ENCODE peak calls at places on chromosomes 7 and 10, in four cellular contexts. D, R, S and M are unnamed samples.

GRCh38 chr10:21194510-21194993 is 297.4 kb upstream of the NEBL start:
- DNase-seq in D (no peak), S (no peak), R (peak; percentile 38), M (peak; percentile 40)

GRCh38 chr7:146655928-146656797 is 539.6 kb downstream of the CNTNAP2 start:
- DNase-seq in S (no peak), D (no peak), R (no peak), M (no peak)

GRCh38 chr7:351256-351655 is 61.3 kb downstream of the FOXL3 start:
- DNase-seq in R (no peak), D (no peak), S (no peak), M (no peak)

GRCh38 chr10:21336476-21337170 is 188.9 kb downstream of the SKIDA1 start:
- DNase-seq in S (no peak), R (peak; percentile 84), D (no peak), M (no peak)

GRCh38 chr10:71004676-71005075 is 116.3 kb upstream of the PCBD1 start:
- DNase-seq in S (no peak), R (no peak), D (no peak), M (no peak)

GRCh38 chr7:105896407-105896842 is 20.0 kb upstream of the ATXN7L1 start:
- DNase-seq in R (no peak), D (no peak), S (no peak), M (no peak)

GRCh38 chr10:103241262-103242011 is 4.2 kb upstream of the RPEL1 start:
- DNase-seq in D (no peak), R (peak; percentile 86), S (no peak), M (peak; percentile 56)

GRCh38 chr10:79098596-79099015 is 29.8 kb downstream of the ZMIZ1 start:
- DNase-seq in R (no peak), S (no peak), D (no peak), M (no peak)

GRCh38 chr7:106369349-106369748 is 84.6 kb upstream of the NAMPT start:
- DNase-seq in R (no peak), D (peak; percentile 85), S (no peak), M (no peak)

GRCh38 chr10:91381562-91381923 is 28.6 kb upstream of the HECTD2 start:
- DNase-seq in R (no peak), D (no peak), S (no peak), M (peak; percentile 20)

GRCh38 chr10:86321568-86321967 is 45.0 kb downstream of the GRID1 start:
- DNase-seq in R (no peak), S (peak; percentile 38), D (no peak), M (peak; percentile 22)

GRCh38 chr10:133260895-133261725 is 15.6 kb downstream of the ADAM8 start:
- DNase-seq in S (peak; percentile 82), R (no peak), D (no peak), M (peak; percentile 46)

GRCh38 chr10:50467209-50467608 is 156.5 kb downstream of the SGMS1 start:
- DNase-seq in D (no peak), S (no peak), R (no peak), M (no peak)

GRCh38 chr7:121278120-121279021 is 50.4 kb upstream of the WNT16 start:
- DNase-seq in D (no peak), S (no peak), R (no peak), M (no peak)

GRCh38 chr10:7826971-7827370 is 8.7 kb downstream of the TAF3 start:
- DNase-seq in R (no peak), S (no peak), D (no peak), M (no peak)

GRCh38 chr10:102675151-102675886 is 31.0 kb downstream of the TRIM8 start:
- DNase-seq in D (no peak), S (peak; percentile 54), R (no peak), M (no peak)

GRCh38 chr10:106540606-106541005 is 623.9 kb downstream of the SORCS1 start:
- DNase-seq in R (no peak), S (no peak), D (no peak), M (no peak)

GRCh38 chr7:112086496-112087254 is 119.5 kb downstream of the DOCK4 start:
- DNase-seq in S (no peak), R (no peak), D (no peak), M (no peak)

GRCh38 chr10:48465860-48466521 is 138.9 kb downstream of the ARHGAP22 start:
- DNase-seq in S (no peak), R (no peak), D (no peak), M (no peak)

GRCh38 chr10:132479603-132480221 is 57.9 kb upstream of the INPP5A start:
- DNase-seq in D (no peak), R (no peak), S (peak; percentile 64), M (no peak)

GRCh38 chr10:80718024-80718423 is 180.3 kb downstream of the SH2D4B start:
- DNase-seq in S (no peak), D (no peak), R (no peak), M (no peak)

GRCh38 chr7:72441791-72442190 is 29.7 kb upstream of the CALN1 start:
- DNase-seq in D (no peak), S (no peak), R (no peak), M (no peak)

GRCh38 chr7:44060948-44061644 is 4.3 kb downstream of the PGAM2 start:
- DNase-seq in S (peak; percentile 50), R (no peak), D (no peak), M (peak; percentile 31)

GRCh38 chr7:64541438-64542359 is 21.2 kb downstream of the ZNF680 start:
- DNase-seq in D (no peak), S (no peak), R (peak; percentile 55), M (no peak)

GRCh38 chr7:134935701-134936100 is 50.6 kb upstream of the AGBL3 start:
- DNase-seq in R (no peak), D (no peak), S (no peak), M (no peak)

GRCh38 chr10:110864662-110865140 is 7.0 kb upstream of the PDCD4 start:
- DNase-seq in R (no peak), D (no peak), S (no peak), M (no peak)

GRCh38 chr10:102752934-102753664 is 9.4 kb downstream of the WBP1L start:
- DNase-seq in R (no peak), D (no peak), S (peak; percentile 78), M (no peak)

GRCh38 chr10:48606530-48607355 is 1.9 kb upstream of the ARHGAP22 start:
- DNase-seq in D (peak; percentile 87), S (peak; percentile 72), R (no peak), M (no peak)

DNA sequence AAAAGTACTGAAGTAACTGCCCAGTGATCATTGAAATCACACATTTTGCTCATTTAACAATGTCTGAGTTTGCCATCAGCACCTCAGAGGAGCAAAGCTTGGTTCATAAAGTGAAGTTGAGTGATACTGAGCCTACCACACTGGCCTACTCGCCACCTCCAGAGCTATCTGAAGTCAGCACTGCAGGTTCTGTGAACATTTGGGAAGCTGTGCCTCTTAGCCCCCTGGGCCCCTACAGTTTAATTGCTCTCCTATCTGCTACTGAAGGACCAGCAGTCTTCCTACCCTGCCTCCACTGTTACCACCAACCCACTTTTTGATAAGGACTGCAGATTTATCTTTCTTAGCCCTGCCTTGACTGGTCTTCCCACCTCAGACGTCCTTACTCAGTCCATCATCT is 2.0 kb upstream of the SEMA4G start:
- DNase-seq in D (no peak), R (no peak), S (no peak), M (no peak)
- TF ChIP-seq POLR2AphosphoS5 in D (no peak), R (no peak), S (no peak), M (no peak)

DNA sequence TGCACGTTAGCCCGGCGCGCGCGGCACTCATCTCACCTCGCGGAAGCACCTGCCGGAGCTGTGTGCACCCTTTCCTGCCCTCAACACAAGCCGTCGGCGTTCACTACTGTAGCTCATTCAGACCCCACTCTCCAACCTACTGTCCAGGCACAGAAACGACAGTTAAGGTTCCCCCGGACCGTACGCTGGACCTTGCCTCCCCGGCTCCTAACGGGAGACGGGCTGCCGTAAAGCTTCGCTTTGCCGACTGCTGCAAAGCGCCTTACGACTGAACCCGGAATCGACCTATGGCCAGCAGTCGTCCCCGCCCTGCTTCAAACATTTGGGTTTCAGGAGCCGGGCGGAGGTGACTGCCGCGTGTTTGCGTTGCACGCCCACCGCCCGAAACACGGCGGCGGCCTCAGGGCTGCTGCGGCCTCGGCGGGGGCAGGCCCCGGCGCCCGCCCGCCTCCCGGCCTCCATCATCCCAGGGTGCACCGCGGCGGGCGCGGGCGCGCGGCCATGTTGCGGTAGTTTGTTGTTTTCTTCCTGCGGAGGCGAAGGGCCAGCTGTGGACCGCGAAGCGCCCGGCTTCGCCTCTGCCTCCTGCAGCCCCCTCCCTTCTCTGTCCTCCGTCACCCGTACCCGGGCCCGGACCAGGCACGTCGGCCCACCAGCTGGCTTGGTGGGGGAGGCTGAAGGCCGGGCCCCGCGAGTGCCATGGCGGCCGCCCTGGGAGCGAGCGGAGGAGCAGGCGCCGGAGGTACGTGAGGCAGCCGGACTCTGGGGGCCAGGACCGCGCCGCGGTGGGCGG is at the start of gene RBM33:
- DNase-seq in R (peak; percentile 71), S (peak; percentile 82), D (no peak), M (peak; percentile 61)
- TF ChIP-seq POLR2A in R (peak; percentile 52), S (no peak), D (no peak), M (no peak)

DNA sequence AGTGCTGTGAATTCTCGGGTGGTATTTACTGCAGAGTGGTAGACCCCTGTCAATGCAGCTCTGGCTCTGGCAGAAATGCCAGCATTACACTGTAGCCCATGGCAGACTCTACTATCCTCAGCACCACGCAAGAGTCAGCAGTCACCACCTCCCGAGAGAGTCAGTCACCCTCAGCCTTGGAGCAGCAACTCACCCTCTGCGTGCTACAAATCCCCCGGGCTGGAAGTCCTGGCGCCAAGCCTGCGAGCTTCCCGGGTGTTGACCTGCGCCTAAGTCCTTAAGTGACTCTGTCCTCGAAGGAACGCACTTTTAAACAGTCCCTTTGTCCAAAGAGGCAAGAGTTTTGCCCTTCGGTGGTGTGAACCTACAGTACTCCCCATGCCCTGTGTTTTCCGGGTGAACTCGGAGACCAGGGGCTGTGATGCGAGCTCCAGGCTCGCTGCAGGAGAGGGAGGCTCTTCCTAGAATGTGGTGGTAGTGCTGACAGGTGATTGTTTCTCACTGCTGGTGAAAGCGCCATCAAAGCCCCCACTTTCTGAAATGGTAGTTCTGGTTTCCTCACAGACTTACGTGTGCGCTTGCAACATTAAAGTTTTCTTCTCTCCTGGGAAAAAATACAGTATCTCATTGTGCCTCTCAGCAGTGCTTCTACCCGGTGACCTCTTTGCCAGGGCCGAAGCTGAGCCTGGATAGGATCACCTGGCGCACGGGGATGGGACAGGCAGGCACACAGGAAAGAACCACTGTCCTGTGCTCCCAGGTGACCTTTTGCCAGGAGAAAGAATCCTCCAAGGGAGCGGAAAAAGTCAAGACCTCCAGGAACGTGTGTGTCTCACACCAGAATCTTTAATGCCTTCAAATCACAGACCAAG is 33.1 kb upstream of the MBL2 start:
- DNase-seq in S (no peak), D (no peak), R (no peak), M (no peak)
- H3K27ac ChIP-seq in S (no peak overlapping the region), D (no peak overlapping the region), R (no peak overlapping the region), M (no peak overlapping the region)

GRCh38 chr7:143958781-143959180 is 4.1 kb downstream of the OR2F1 start:
- DNase-seq in D (no peak), S (no peak), R (no peak), M (no peak)

GRCh38 chr7:143965280-143965679 is 10.6 kb downstream of the OR2F1 start:
- DNase-seq in D (no peak), R (no peak), S (no peak), M (no peak)

DNA sequence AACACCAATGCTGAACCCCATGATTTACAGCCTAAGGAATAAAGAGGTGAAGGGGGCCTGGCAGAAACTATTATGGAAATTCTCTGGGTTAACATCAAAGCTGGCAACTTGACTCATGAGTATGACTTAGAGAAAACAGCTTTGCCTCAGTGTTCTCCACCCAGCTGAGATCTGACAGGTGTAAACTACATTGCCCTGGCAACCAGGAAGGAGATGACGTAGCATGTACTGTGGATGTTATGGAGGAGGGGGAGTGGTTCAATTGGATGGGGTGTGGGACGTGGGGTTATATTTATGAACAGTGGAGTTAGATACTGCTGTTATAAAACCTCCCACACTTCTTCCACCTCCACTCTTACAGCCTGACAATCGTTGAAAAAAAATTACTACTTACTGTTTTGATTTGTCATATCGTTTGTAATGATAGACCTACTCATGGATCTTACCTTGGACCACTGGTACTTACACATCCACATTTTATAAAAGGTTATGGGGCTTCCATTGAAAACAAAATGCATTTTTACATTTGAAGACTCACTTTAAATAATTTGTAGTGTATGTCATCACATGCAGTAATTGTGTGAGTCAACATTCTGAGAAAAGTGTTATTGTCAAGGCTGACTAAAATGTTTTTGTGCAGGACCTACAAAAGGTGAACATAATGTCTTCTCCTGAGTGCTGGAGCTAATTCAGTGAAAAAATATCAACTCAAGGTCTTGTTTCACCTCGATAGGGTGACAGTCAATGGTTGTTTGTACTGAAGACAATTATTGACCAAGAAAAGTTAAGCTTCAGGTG is 6.4 kb downstream of the OR2F1 start:
- DNase-seq in R (no peak), D (no peak), S (no peak), M (no peak)
- TF ChIP-seq POLR2AphosphoS5 in R (no peak), D (no peak), S (no peak), M (no peak)